ENCODE peak calls at places on chromosomes 2 and 18, in six cellular contexts. T is IMR-90, X is H1, K is H9, I is trophoblast cell, U is mesenchymal stem cell. O is an unnamed sample.

GRCh38 chr18:8468911-8469310 is 140.3 kb upstream of the RAB12 start:
- DNase-seq in T (peak; percentile 23), X (peak; percentile 32), K (no peak), I (no peak), U (no peak), O (no peak)

GRCh38 chr2:38934742-38935141 is 45.1 kb downstream of the ARHGEF33 start:
- DNase-seq in T (no peak), X (no peak), K (no peak), I (no peak), U (no peak), O (no peak)

GRCh38 chr18:71028285-71028762 is 739.5 kb downstream of the SOCS6 start:
- DNase-seq in T (no peak), X (no peak), K (peak; percentile 45), I (no peak), U (no peak), O (no peak)

GRCh38 chr18:47595816-47596501 is 334.5 kb downstream of the SMAD2 start:
- DNase-seq in T (no peak), X (peak; percentile 86), K (peak; percentile 48), I (peak; percentile 38), U (no peak), O (no peak)

GRCh38 chr2:94753466-94753998 is 117.7 kb upstream of the TEKT4 start:
- DNase-seq in T (no peak), X (no peak), K (no peak), I (no peak), U (no peak), O (no peak)

GRCh38 chr2:136117909-136118818 is at the start of gene CXCR4:
- DNase-seq in T (peak; percentile 2), X (peak; percentile 93), K (peak; percentile 91), I (peak; percentile 80), U (peak; percentile 23), O (peak; percentile 84)

GRCh38 chr2:144580521-144581153 is 60.7 kb upstream of the ZEB2 start:
- DNase-seq in T (no peak), X (no peak), K (no peak), I (no peak), U (no peak), O (peak; percentile 61)

GRCh38 chr2:183935005-183935404 is 663.3 kb upstream of the ZNF804A start:
- DNase-seq in T (no peak), X (no peak), K (no peak), I (no peak), U (no peak), O (no peak)

GRCh38 chr2:185978634-185979405 is 240.2 kb downstream of the FSIP2 start:
- DNase-seq in T (peak; percentile 4), X (no peak), K (no peak), I (no peak), U (peak; percentile 80), O (no peak)

GRCh38 chr2:149080964-149081363 is 42.5 kb downstream of the LYPD6B start:
- DNase-seq in T (no peak), X (no peak), K (peak; percentile 58), I (no peak), U (peak; percentile 43), O (no peak)

GRCh38 chr2:12155308-12156061 is 409.1 kb downstream of the LPIN1 start:
- DNase-seq in T (peak; percentile 93), X (no peak), K (no peak), I (no peak), U (peak; percentile 86), O (no peak)

GRCh38 chr2:25561136-25561850 is 112.1 kb downstream of the DTNB start:
- DNase-seq in T (no peak), X (no peak), K (peak; percentile 38), I (no peak), U (no peak), O (no peak)

GRCh38 chr18:23765931-23766330 is 76.7 kb downstream of the LAMA3 start:
- DNase-seq in T (no peak), X (no peak), K (no peak), I (no peak), U (no peak), O (no peak)

GRCh38 chr2:31337197-31337596 is 77.3 kb downstream of the XDH start:
- DNase-seq in T (peak; percentile 64), X (no peak), K (no peak), I (no peak), U (no peak), O (no peak)

GRCh38 chr2:152369176-152369860 is 34.3 kb downstream of the FMNL2 start:
- DNase-seq in T (peak; percentile 91), X (no peak), K (no peak), I (peak; percentile 79), U (peak; percentile 96), O (no peak)

GRCh38 chr18:57269756-57270534 is 82.4 kb upstream of the ST8SIA3 start:
- DNase-seq in T (no peak), X (no peak), K (no peak), I (no peak), U (no peak), O (no peak)

GRCh38 chr2:54289942-54290702 is 34.1 kb upstream of the TSPYL6 start:
- DNase-seq in T (no peak), X (no peak), K (no peak), I (no peak), U (no peak), O (no peak)
- H4K91ac ChIP-seq in T (no peak overlapping the region), X (no peak overlapping the region), K (no peak overlapping the region), I (no peak overlapping the region), U (no peak overlapping the region), O (no peak overlapping the region)

GRCh38 chr2:216664593-216665034 is 30.7 kb downstream of the IGFBP5 start:
- DNase-seq in T (peak; percentile 45), X (no peak), K (no peak), I (no peak), U (no peak), O (no peak)
- H4K91ac ChIP-seq in T (no peak overlapping the region), X (no peak overlapping the region), K (no peak overlapping the region), I (peak overlapping the region; percentile 33), U (peak overlapping the region; percentile 25), O (no peak overlapping the region)

GRCh38 chr2:119451336-119452050 is 19.8 kb downstream of the TMEM37 start:
- DNase-seq in T (no peak), X (no peak), K (no peak), I (no peak), U (no peak), O (no peak)
- H4K91ac ChIP-seq in T (no peak overlapping the region), X (no peak overlapping the region), K (no peak overlapping the region), I (no peak overlapping the region), U (no peak overlapping the region), O (peak overlapping the region; percentile 76)

DNA sequence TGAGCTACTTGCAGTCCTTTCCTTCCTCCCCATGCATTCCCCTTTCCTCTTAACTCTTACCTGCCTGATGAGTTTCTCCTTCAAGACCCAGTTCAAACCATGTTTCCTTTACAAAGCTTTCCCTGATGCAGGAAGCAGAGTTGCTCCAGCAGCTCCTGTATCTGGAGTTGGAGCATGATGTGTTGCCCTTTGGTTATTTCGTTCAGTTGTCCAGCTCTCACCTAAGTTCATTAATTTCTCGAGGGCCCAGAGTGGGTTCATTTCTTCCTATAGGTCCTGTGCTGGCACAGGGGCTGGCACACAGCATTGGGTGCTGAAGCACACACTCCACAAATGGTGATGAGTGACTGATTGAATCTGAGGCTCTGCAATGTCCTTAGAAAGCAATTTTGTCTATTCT is 23.0 kb upstream of the TMEM214 start:
- DNase-seq in T (no peak), X (no peak), K (no peak), I (no peak), U (no peak), O (no peak)
- H4K91ac ChIP-seq in T (no peak overlapping the region), X (no peak overlapping the region), K (no peak overlapping the region), I (no peak overlapping the region), U (no peak overlapping the region), O (no peak overlapping the region)